ENCODE peak calls at places on chromosomes 5 and 9, in five cellular contexts. R is GM12891, S is HepG2, W is GM12878, D is H1. X is an unnamed sample.

GRCh38 chr9:3920586-3921582 is 379.0 kb downstream of the GLIS3 start:
- DNase-seq in R (no peak), S (peak), W (no peak), D (no peak), X (no peak)

GRCh38 chr5:219492-219891 is 1.4 kb downstream of the SDHA start:
- DNase-seq in R (no peak), S (no peak), W (no peak), D (no peak), X (no peak)

GRCh38 chr5:169850407-169850806 is 129.9 kb downstream of the INSYN2B start:
- DNase-seq in R (no peak), S (no peak), W (no peak), D (no peak), X (no peak)

GRCh38 chr9:69675563-69675962 is 3.4 kb upstream of the APBA1 start:
- DNase-seq in R (no peak), S (no peak), W (no peak), D (no peak), X (no peak)

GRCh38 chr5:138096997-138097828 is 13.4 kb downstream of the WNT8A start:
- DNase-seq in R (no peak), S (peak), W (no peak), D (no peak), X (no peak)

GRCh38 chr5:139903805-139904565 is 108.4 kb downstream of the PSD2 start:
- DNase-seq in R (peak), S (no peak), W (no peak), D (peak), X (peak)

GRCh38 chr5:52776116-52776515 is 11.6 kb upstream of the ITGA1 start:
- DNase-seq in R (no peak), S (no peak), W (no peak), D (no peak), X (no peak)

GRCh38 chr9:78989031-78989658 is 582.6 kb upstream of the TLE4 start:
- DNase-seq in R (no peak), S (no peak), W (no peak), D (no peak), X (no peak)

GRCh38 chr5:73851782-73852181 is 225.8 kb downstream of the ARHGEF28 start:
- DNase-seq in R (no peak), S (no peak), W (no peak), D (no peak), X (no peak)

GRCh38 chr9:134854541-134854981 is 26.0 kb upstream of the FCN2 start:
- DNase-seq in R (no peak), S (no peak), W (no peak), D (no peak), X (no peak)

GRCh38 chr5:154112255-154112654 is 73.5 kb downstream of the MFAP3 start:
- DNase-seq in R (no peak), S (no peak), W (no peak), D (no peak), X (no peak)

GRCh38 chr5:16539169-16539666 is 73.6 kb upstream of the ZNF622 start:
- DNase-seq in R (no peak), S (peak), W (no peak), D (no peak), X (no peak)

GRCh38 chr9:25935188-25935587 is 256.9 kb upstream of the TUSC1 start:
- DNase-seq in R (no peak), S (no peak), W (no peak), D (no peak), X (no peak)

GRCh38 chr9:37943329-37944265 is 39.7 kb upstream of the SLC25A51 start:
- DNase-seq in R (no peak), S (no peak), W (no peak), D (no peak), X (no peak)

GRCh38 chr5:173055983-173056782 is at the start of gene CREBRF:
- DNase-seq in R (peak), S (peak), W (peak), D (peak), X (peak)
- TF ChIP-seq POLR2A in R (peak), S (no peak), W (peak), D (no peak), X (peak)

GRCh38 chr9:136111190-136111589 is 7.5 kb downstream of the TMEM250 start:
- DNase-seq in R (no peak), S (no peak), W (no peak), D (no peak), X (no peak)
- TF ChIP-seq TAF1 in R (no peak), S (peak), W (no peak), D (no peak), X (no peak)

DNA sequence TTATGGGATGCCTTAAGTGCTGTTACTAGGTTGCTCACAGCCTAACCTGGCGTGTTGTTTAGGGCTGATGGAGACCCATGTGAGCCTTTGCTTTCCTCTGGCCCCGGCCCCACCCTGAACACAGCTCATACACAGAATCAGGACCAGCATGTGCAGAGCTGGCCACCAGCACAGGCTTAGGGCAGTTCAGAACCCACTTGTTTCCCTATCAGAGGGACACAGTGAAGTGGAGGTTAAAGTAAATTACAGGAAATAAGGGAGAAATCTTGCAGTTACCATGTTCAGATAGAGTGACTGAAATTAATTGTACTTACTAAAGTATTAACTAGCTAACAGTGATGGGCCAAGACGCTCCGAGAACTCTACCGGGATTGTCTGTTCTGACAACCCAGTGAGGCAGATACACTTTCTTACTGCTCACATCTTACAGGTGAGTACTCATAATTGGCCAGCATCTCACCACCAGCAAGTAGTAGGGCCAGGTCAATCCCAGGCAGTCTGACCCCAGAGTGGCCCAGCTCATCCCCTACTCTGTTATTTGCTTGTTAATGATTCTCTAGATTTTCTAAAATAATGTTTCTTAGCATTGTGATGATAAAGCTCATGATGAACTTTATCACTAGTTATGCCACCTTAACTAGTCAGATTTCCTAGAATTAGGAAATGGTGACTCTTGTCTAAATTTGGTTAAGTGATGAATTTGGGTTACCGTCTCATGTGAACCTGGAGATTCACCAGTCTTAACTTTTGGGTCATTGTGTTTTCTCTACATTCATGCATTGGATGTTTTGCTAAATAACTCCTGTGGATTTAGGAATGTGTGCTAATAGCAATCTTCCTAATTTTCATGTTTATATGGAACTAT is 15.4 kb downstream of the CCT5 start:
- DNase-seq in R (no peak), S (no peak), W (no peak), D (no peak), X (no peak)
- TF ChIP-seq POLR2AphosphoS5 in R (peak), S (peak), W (peak), D (peak), X (peak)

DNA sequence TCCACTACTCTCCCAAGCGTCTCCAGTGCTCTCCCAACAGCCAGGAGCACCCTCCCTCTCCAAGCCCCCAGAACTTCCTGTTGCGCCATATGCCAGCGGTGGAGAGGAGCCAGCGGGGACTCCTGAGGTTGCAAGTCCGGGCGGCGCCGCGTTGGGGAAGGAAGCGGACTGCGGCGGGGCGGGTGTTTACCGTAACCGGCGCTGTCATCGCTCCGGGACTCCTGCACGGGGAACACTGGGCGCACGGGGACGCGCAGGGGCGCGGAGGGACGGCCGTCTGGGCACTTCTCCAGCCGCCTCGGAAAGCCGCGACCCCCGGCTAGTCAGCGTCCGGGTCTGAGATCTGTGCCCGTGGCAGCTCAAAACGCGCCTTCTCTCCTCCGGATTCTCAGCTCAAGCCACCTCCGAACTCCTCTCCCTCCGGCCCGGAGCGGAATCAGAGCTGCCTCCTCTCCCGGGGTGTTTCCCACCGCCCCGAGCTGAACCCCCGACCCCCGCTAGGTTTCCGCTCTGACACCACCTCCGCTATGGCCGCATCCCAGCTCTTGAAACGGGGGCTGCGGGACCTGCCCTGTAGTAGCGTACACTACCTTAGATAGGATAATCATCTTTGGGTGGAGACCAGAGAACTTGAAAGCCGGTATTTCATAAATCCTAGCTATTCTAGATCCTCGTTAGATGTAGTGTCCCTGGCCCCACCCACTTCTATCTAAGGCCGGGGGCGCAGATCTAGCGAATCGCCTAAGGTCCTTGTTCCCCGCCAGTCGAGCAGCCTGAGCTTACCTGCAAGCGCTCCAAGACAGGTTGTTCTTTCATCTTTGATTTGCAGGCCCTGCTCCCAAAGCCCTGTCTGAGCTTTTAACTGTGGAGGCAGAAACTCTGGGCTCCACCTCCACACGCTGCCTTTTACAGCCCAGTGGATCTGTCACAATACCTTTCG is at the start of gene TRPM6:
- DNase-seq in R (no peak), S (peak), W (no peak), D (peak), X (peak)
- TF ChIP-seq POLR2A in R (no peak), S (no peak), W (no peak), D (peak), X (no peak)

GRCh38 chr9:136931615-136932130 is 12.9 kb downstream of the FBXW5 start:
- DNase-seq in R (no peak), S (no peak), W (no peak), D (no peak), X (no peak)
- TF ChIP-seq TAF1 in R (no peak), S (no peak), W (no peak), D (no peak), X (no peak)

GRCh38 chr5:173910215-173910614 is 22.1 kb downstream of the CPEB4 start:
- DNase-seq in R (no peak), S (no peak), W (no peak), D (no peak), X (no peak)
- TF ChIP-seq POLR2AphosphoS5 in R (no peak), S (no peak), W (no peak), D (no peak), X (no peak)

GRCh38 chr5:178339272-178339671 is 106.7 kb upstream of the PHYKPL start:
- DNase-seq in R (no peak), S (no peak), W (no peak), D (no peak), X (no peak)

GRCh38 chr5:178338750-178339144 is 106.1 kb upstream of the PHYKPL start:
- DNase-seq in R (no peak), S (no peak), W (no peak), D (no peak), X (no peak)

GRCh38 chr5:178335287-178336030 is 102.9 kb upstream of the PHYKPL start:
- DNase-seq in R (no peak), S (no peak), W (no peak), D (no peak), X (no peak)

GRCh38 chr5:178338126-178338749 is 105.6 kb upstream of the PHYKPL start:
- DNase-seq in R (no peak), S (no peak), W (no peak), D (peak), X (no peak)

DNA sequence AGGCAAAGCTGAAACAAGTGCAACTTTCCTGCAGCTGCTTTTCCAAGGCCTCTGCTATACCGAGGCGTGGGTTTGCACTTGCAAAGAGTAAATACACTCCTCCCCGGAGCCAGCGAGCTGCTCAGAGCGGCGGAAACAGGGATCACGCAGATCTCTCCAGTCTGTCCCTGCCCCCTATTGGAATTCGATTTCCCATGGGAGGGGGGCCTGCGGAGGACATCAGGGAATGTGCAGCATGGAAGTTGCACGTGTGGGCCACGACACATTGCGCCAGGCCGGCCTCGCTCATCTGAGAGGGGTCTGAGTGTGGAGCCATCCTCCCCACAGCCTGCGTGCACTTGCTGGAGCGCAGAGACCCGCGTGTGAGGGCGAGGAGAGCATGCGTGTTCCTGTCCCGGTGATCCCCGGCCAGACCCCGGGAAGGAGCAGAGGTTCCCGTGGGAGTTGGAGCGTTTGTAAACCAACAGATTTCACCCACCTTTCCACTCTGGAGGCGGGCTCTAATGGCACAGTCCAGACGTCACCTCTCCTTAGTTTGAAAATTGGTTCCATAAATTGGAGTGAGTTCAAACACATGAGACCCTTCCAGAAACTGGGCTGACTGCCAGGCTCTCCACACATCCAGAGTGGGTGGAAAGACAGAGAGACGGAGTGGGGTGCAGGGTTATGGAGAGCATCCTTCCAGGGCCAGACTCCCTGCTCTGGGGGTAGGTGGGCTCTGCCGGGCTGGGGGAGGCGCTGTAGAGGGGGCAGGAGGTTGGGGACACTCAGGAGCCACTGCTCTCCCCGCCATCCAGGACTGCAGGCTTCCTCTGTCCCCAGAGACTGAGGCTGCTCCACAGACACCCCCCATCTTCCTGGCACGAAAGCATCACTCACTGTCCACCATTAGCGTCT is 104.5 kb upstream of the PHYKPL start:
- DNase-seq in R (no peak), S (no peak), W (no peak), D (peak), X (no peak)
- TF ChIP-seq POLR2A in R (no peak), S (no peak), W (no peak), D (no peak), X (no peak)

GRCh38 chr9:17789316-17789715 is 210.4 kb downstream of the SH3GL2 start:
- DNase-seq in R (no peak), S (no peak), W (no peak), D (no peak), X (no peak)

GRCh38 chr9:17799383-17799782 is 220.5 kb downstream of the SH3GL2 start:
- DNase-seq in R (no peak), S (no peak), W (no peak), D (no peak), X (no peak)

GRCh38 chr9:17795708-17796107 is 216.8 kb downstream of the SH3GL2 start:
- DNase-seq in R (no peak), S (no peak), W (no peak), D (no peak), X (no peak)

GRCh38 chr9:17793713-17794622 is 215.1 kb downstream of the SH3GL2 start:
- DNase-seq in R (no peak), S (peak), W (no peak), D (no peak), X (no peak)
- TF ChIP-seq TAF1 in R (no peak), S (no peak), W (no peak), D (no peak), X (no peak)

DNA sequence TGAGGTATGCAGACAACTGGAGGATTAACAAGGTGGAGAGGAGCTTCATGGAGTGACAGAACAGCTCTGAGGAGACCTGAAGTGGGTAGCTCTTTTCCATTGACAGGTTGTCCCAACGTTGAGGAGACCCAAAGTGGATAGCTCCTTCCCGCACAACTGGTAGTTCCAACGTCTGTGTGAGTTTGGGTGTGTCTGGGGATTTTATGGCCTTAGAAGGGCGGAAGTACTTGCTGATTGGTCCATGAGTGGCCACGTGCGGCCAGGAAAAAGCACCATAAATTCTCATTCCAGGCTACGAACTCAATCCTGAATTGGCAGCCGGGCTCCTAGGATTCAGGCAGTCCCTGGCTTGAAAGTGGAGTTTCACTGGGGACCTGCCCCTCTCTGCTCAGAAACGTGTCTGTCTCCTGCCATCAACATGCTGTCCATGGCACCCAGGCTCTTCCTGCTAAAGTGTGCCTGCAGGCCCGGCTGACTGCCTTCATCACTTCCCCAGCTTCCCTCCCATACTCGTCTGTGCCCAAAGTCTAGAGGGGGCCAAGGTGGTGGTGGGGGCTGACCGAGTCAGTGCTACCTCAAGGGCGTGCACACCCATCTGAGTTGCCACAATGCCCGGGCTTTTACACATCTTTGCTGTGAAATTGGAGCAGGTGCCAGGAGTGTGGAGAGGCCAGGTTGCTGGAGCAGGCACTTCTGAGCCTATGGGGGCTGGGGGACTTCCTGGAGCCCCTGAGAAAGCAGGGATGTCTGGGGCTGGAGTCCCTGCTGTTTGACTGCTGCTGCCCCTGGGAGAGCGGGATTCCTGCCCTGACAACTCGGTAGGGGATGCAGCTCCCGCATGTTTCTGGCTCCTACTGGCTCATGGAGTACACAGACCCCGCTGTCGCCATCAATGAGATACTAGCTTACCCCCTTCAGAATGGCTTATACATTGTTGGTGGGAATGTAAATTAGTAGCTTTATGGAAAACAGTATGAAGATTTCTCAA is 2034.6 kb upstream of the ACO1 start:
- DNase-seq in R (no peak), S (no peak), W (no peak), D (no peak), X (no peak)
- TF ChIP-seq POLR2AphosphoS5 in R (no peak), S (no peak), W (no peak), D (no peak), X (no peak)

X was measured in GM12892.